ENCODE peak calls at places on chromosomes 7 and 10, in five cellular contexts. C is SJSA1, D is ovary, A is A549, T is mucosa of descending colon. U is an unnamed sample.
A peak's percentile ranks its signal among the peaks of the same experiment; 100 is the strongest.

GRCh38 chr7:127907638-127908040 is 123.6 kb downstream of the LRRC4 start:
- DNase-seq in C (no peak), D (no peak), A (no peak), T (no peak), U (no peak)

GRCh38 chr10:14712991-14713422 is 61.7 kb downstream of the FAM107B start:
- DNase-seq in C (no peak), D (no peak), A (no peak), T (no peak), U (no peak)

GRCh38 chr7:112086496-112087254 is 119.5 kb downstream of the DOCK4 start:
- DNase-seq in C (no peak), D (no peak), A (no peak), T (no peak), U (no peak)

GRCh38 chr7:154905615-154906014 is 97.3 kb downstream of the PAXIP1 start:
- DNase-seq in C (no peak), D (no peak), A (no peak), T (no peak), U (no peak)

GRCh38 chr10:77422491-77423338 is 214.9 kb downstream of the KCNMA1 start:
- DNase-seq in C (no peak), D (no peak), A (no peak), T (no peak), U (no peak)

GRCh38 chr10:74900297-74900696 is 73.9 kb downstream of the KAT6B start:
- DNase-seq in C (no peak), D (no peak), A (no peak), T (no peak), U (no peak)

GRCh38 chr7:24192053-24192452 is 91.9 kb upstream of the NPY start:
- DNase-seq in C (peak; percentile 19), D (no peak), A (no peak), T (no peak), U (no peak)

GRCh38 chr7:106377847-106378361 is 93.1 kb upstream of the NAMPT start:
- DNase-seq in C (peak; percentile 70), D (no peak), A (peak; percentile 36), T (no peak), U (no peak)

GRCh38 chr7:17274551-17275245 is 23.8 kb upstream of the AHR start:
- DNase-seq in C (peak; percentile 79), D (no peak), A (no peak), T (no peak), U (no peak)

GRCh38 chr10:63770523-63770922 is 249.3 kb downstream of the REEP3 start:
- DNase-seq in C (no peak), D (no peak), A (no peak), T (no peak), U (no peak)

GRCh38 chr7:155998328-155998691 is 186.0 kb upstream of the SHH start:
- DNase-seq in C (no peak), D (no peak), A (no peak), T (peak; percentile 19), U (no peak)

GRCh38 chr7:82194011-82194410 is 249.6 kb downstream of the CACNA2D1 start:
- DNase-seq in C (no peak), D (no peak), A (no peak), T (no peak), U (peak; percentile 31)

GRCh38 chr7:84949067-84949466 is 237.8 kb downstream of the SEMA3D start:
- DNase-seq in C (no peak), D (no peak), A (no peak), T (no peak), U (no peak)

GRCh38 chr10:97648557-97649404 is 8.3 kb downstream of the PI4K2A start:
- DNase-seq in C (peak; percentile 80), D (no peak), A (peak; percentile 86), T (no peak), U (peak; percentile 65)

GRCh38 chr10:90969148-90969547 is 48.3 kb upstream of the ANKRD1 start:
- DNase-seq in C (peak; percentile 12), D (no peak), A (no peak), T (no peak), U (no peak)

GRCh38 chr10:108404155-108404554 is 1239.6 kb upstream of the SORCS1 start:
- DNase-seq in C (no peak), D (no peak), A (no peak), T (no peak), U (no peak)

GRCh38 chr7:130878785-130879184 is 144.8 kb upstream of the KLF14 start:
- DNase-seq in C (no peak), D (no peak), A (no peak), T (no peak), U (no peak)

GRCh38 chr7:151206914-151207313 is 3.4 kb downstream of the H2BK1 start:
- DNase-seq in C (no peak), D (no peak), A (no peak), T (no peak), U (no peak)

GRCh38 chr10:88065384-88066049 is 202.1 kb downstream of the PTEN start:
- DNase-seq in C (no peak), D (no peak), A (no peak), T (no peak), U (no peak)

GRCh38 chr10:117138838-117139580 is 939 bp upstream of the VAX1 start:
- DNase-seq in C (no peak), D (no peak), A (no peak), T (no peak), U (no peak)

GRCh38 chr7:110835209-110835608 is 255.7 kb upstream of the LRRN3 start:
- DNase-seq in C (no peak), D (no peak), A (no peak), T (no peak), U (no peak)

GRCh38 chr10:71234970-71235681 is 22.8 kb downstream of the UNC5B start:
- DNase-seq in C (no peak), D (no peak), A (no peak), T (peak; percentile 41), U (no peak)

GRCh38 chr7:22610871-22611757 is 111.1 kb upstream of the STEAP1B start:
- DNase-seq in C (no peak), D (no peak), A (no peak), T (no peak), U (no peak)

GRCh38 chr10:37775612-37776011 is 81.8 kb downstream of the ZNF248 start:
- DNase-seq in C (no peak), D (no peak), A (no peak), T (no peak), U (no peak)
- H3K9me3 ChIP-seq in C (no peaks in the 10 kb centered on the region), D (peaks cover 4% of the 10 kb centered on the region), A (peaks cover 2% of the 10 kb centered on the region), T (peaks cover 12% of the 10 kb centered on the region), U (no peaks in the 10 kb centered on the region)

GRCh38 chr10:48282829-48283228 is 8.3 kb upstream of the FRMPD2 start:
- DNase-seq in C (no peak), D (no peak), A (no peak), T (no peak), U (no peak)

GRCh38 chr10:48287417-48288391 is 13.2 kb upstream of the FRMPD2 start:
- DNase-seq in C (no peak), D (no peak), A (no peak), T (no peak), U (no peak)

GRCh38 chr10:48286356-48286755 is 11.9 kb upstream of the FRMPD2 start:
- DNase-seq in C (no peak), D (no peak), A (no peak), T (no peak), U (no peak)

GRCh38 chr10:48285710-48286109 is 11.2 kb upstream of the FRMPD2 start:
- DNase-seq in C (no peak), D (no peak), A (no peak), T (no peak), U (no peak)

DNA sequence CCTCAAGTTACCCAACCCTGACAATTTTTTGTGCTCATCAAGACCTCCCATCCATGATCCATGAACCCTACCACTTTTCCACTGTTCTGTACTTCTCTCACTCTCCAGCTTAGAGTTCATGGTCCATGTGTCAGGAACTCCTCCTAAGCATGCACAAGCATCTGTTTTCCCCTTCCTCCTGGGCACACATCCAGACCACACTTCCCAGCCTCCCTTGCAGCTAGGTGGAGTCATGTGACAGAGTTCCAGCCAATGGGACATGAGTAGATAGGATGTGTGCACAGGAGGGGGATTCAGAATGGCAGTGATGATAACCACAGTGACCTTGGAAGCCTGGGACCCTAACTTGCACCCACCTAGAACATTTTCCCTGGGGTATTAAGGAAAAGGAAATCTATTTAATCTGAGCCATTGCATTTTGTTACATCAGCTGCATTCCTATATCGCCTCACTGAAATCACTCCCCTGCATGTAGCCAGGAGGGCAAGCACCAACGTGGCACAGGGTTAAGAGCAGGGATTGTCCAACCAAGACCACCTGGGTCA is 9.6 kb upstream of the FRMPD2 start:
- DNase-seq in C (no peak), D (no peak), A (no peak), T (no peak), U (peak; percentile 8)
- H3K9me3 ChIP-seq in C (peaks cover 12% of the 10 kb centered on the region), D (peaks cover 5% of the 10 kb centered on the region), A (peaks cover 17% of the 10 kb centered on the region), T (no peaks in the 10 kb centered on the region), U (no peaks in the 10 kb centered on the region)

DNA sequence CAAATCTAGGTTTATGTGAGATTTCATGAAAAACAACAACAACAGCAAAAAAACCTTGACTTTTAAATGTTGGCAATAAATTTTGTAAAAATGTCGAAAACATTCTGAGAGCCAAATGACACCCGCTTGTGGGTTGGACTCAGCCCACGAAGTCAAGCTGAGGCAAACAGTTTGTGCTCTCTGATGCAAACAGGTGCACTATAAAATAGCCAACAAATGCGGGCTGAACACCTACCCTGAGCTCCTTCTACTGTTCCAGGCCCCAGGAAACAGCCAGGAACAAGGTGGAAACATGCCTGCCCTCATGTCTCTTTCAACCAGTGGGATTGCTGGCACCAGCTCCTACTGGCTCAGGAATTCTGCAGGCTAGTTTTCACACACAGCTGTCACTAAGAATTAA is 105.0 kb upstream of the ZNF716 start:
- DNase-seq in C (no peak), D (no peak), A (no peak), T (no peak), U (no peak)
- H3K9me3 ChIP-seq in C (no peaks in the 10 kb centered on the region), D (no peaks in the 10 kb centered on the region), A (peaks cover 8% of the 10 kb centered on the region), T (peaks cover 85% of the 10 kb centered on the region), U (no peaks in the 10 kb centered on the region)

DNA sequence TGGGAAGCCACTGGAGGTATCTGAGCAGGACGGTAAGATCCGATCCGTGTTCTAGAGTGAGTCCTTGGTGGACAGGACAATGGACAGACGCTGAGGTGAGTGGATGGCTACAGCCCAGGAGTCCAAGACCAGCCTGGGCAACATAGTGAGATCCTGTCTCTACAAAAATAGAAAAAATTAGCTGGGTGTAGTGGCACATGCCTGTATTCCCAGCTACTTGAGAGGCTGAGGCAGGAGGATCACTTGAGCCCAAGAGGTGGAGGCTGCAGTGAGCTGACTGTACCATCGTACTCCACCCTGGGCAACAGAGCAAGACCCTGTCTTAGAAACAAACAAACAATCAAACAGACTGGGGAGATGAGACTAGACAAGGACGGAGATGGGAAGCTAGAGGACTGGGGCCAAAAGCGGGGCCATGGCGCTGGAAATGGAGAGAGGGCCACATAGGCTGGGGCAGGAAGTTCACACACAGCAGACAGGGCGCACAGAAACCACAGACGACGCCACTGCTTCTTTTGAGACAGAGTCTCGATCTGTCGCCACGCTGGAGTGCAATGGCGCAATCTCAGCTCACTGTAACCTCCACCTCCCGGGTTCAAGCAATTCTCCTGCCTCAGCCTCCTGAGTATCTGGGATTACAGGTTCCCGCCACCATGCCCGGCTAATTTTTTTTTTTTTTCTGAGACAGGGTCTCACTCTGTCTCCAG is 24.7 kb downstream of the DAGLB start:
- DNase-seq in C (no peak), D (no peak), A (no peak), T (no peak), U (no peak)
- H3K9me3 ChIP-seq in C (no peaks in the 10 kb centered on the region), D (no peaks in the 10 kb centered on the region), A (no peaks in the 10 kb centered on the region), T (no peaks in the 10 kb centered on the region), U (no peaks in the 10 kb centered on the region)